ENCODE peak calls at places on chromosomes 11 and 22, in ten cellular contexts. N is mucosa of descending colon, R is fibroblast of mammary gland, Z is K562, D is thoracic aorta, M is dorsolateral prefrontal cortex, E is adrenal gland, L is coronary artery, H is IMR-90, U is AG10803. W is an unnamed sample.

GRCh38 chr11:34327804-34328631 is 29.8 kb downstream of the ABTB2 start:
- DNase-seq in N (no peak), R (no peak), Z (no peak), D (no peak), M (no peak), E (no peak), L (no peak), H (peak), U (peak), W (no peak)

GRCh38 chr11:106961518-106961917 is 56.8 kb downstream of the GUCY1A2 start:
- DNase-seq in N (no peak), R (peak), Z (no peak), D (no peak), M (no peak), E (no peak), L (no peak), H (peak), U (peak), W (peak)

GRCh38 chr22:33028191-33028700 is 29.9 kb downstream of the SYN3 start:
- DNase-seq in N (no peak), R (no peak), Z (no peak), D (no peak), M (no peak), E (no peak), L (no peak), H (no peak), U (no peak), W (no peak)

GRCh38 chr11:58524232-58525036 is 16.5 kb upstream of the OR5B21 start:
- DNase-seq in N (peak), R (peak), Z (peak), D (peak), M (no peak), E (peak), L (peak), H (peak), U (peak), W (peak)

GRCh38 chr11:75436806-75437205 is 3.8 kb upstream of the KLHL35 start:
- DNase-seq in N (no peak), R (no peak), Z (no peak), D (no peak), M (no peak), E (no peak), L (no peak), H (no peak), U (no peak), W (no peak)

GRCh38 chr22:38239101-38239761 is 33.6 kb downstream of the TMEM184B start:
- DNase-seq in N (no peak), R (peak), Z (no peak), D (peak), M (no peak), E (peak), L (peak), H (peak), U (peak), W (peak)

GRCh38 chr11:93489841-93490240 is 53.4 kb downstream of the SMCO4 start:
- DNase-seq in N (no peak), R (no peak), Z (no peak), D (no peak), M (no peak), E (no peak), L (no peak), H (no peak), U (no peak), W (no peak)

GRCh38 chr22:35489225-35489624 is 51.4 kb upstream of the RASD2 start:
- DNase-seq in N (no peak), R (no peak), Z (no peak), D (no peak), M (no peak), E (no peak), L (no peak), H (no peak), U (no peak), W (no peak)

GRCh38 chr11:117817213-117818035 is 7.1 kb downstream of the FXYD2 start:
- DNase-seq in N (peak), R (peak), Z (peak), D (peak), M (peak), E (peak), L (peak), H (peak), U (peak), W (peak)

GRCh38 chr11:102560555-102561011 is 30.0 kb upstream of the MMP7 start:
- DNase-seq in N (no peak), R (peak), Z (no peak), D (no peak), M (no peak), E (no peak), L (no peak), H (peak), U (peak), W (peak)

GRCh38 chr11:74783241-74783871 is 34.7 kb downstream of the RNF169 start:
- DNase-seq in N (peak), R (peak), Z (no peak), D (no peak), M (no peak), E (no peak), L (no peak), H (peak), U (peak), W (peak)

GRCh38 chr11:116808262-116809175 is 14.6 kb downstream of the APOA4 start:
- DNase-seq in N (peak), R (peak), Z (no peak), D (no peak), M (no peak), E (no peak), L (no peak), H (peak), U (peak), W (peak)

GRCh38 chr11:113705871-113706654 is at the start of gene TMPRSS5:
- DNase-seq in N (no peak), R (no peak), Z (no peak), D (no peak), M (peak), E (no peak), L (no peak), H (no peak), U (no peak), W (no peak)

GRCh38 chr22:35732116-35732515 is 14.4 kb downstream of the APOL5 start:
- DNase-seq in N (no peak), R (no peak), Z (no peak), D (no peak), M (no peak), E (no peak), L (no peak), H (no peak), U (no peak), W (no peak)

GRCh38 chr11:116454951-116455350 is 317.8 kb downstream of the BUD13 start:
- DNase-seq in N (no peak), R (no peak), Z (no peak), D (no peak), M (no peak), E (no peak), L (no peak), H (no peak), U (no peak), W (no peak)

GRCh38 chr22:29892315-29892714 is 9.3 kb downstream of the MTMR3 start:
- DNase-seq in N (no peak), R (no peak), Z (no peak), D (no peak), M (no peak), E (no peak), L (no peak), H (no peak), U (no peak), W (no peak)

GRCh38 chr11:31720225-31720624 is 90.9 kb downstream of the PAX6 start:
- DNase-seq in N (no peak), R (no peak), Z (no peak), D (no peak), M (no peak), E (no peak), L (no peak), H (no peak), U (no peak), W (no peak)

GRCh38 chr11:1200611-1201191 is 22.2 kb upstream of the MUC5B start:
- DNase-seq in N (no peak), R (no peak), Z (no peak), D (no peak), M (no peak), E (no peak), L (peak), H (no peak), U (no peak), W (no peak)

GRCh38 chr11:101442171-101442570 is 141.6 kb downstream of the TRPC6 start:
- DNase-seq in N (no peak), R (peak), Z (no peak), D (no peak), M (no peak), E (peak), L (no peak), H (peak), U (peak), W (peak)

GRCh38 chr11:129374993-129375721 is 491 bp upstream of the BARX2 start:
- DNase-seq in N (peak), R (no peak), Z (no peak), D (no peak), M (no peak), E (no peak), L (no peak), H (no peak), U (no peak), W (no peak)

GRCh38 chr11:91585035-91585801 is 639.4 kb upstream of the FAT3 start:
- DNase-seq in N (no peak), R (no peak), Z (no peak), D (no peak), M (no peak), E (no peak), L (no peak), H (no peak), U (no peak), W (no peak)

GRCh38 chr11:86484164-86484794 is 109.6 kb downstream of the CCDC81 start:
- DNase-seq in N (no peak), R (peak), Z (peak), D (peak), M (no peak), E (peak), L (peak), H (peak), U (peak), W (peak)

GRCh38 chr11:105582497-105582896 is 27.4 kb upstream of the GRIA4 start:
- DNase-seq in N (no peak), R (no peak), Z (no peak), D (no peak), M (no peak), E (no peak), L (no peak), H (no peak), U (no peak), W (peak)

GRCh38 chr11:105579111-105579510 is 30.8 kb upstream of the GRIA4 start:
- DNase-seq in N (no peak), R (no peak), Z (no peak), D (no peak), M (no peak), E (no peak), L (no peak), H (no peak), U (no peak), W (no peak)

GRCh38 chr11:105573091-105573490 is 36.8 kb upstream of the GRIA4 start:
- DNase-seq in N (no peak), R (no peak), Z (no peak), D (no peak), M (no peak), E (no peak), L (no peak), H (peak), U (no peak), W (peak)

GRCh38 chr11:105577645-105578044 is 32.2 kb upstream of the GRIA4 start:
- DNase-seq in N (no peak), R (no peak), Z (no peak), D (no peak), M (no peak), E (no peak), L (no peak), H (peak), U (no peak), W (peak)
- TF ChIP-seq CTCF in N (no peak), R (peak), Z (no peak), D (no peak), M (no peak), E (no peak), L (no peak), H (peak), U (no peak), W (peak)

GRCh38 chr22:20204821-20205220 is 54.0 kb upstream of the CCDC188 start:
- DNase-seq in N (no peak), R (no peak), Z (no peak), D (no peak), M (no peak), E (peak), L (no peak), H (no peak), U (no peak), W (no peak)

GRCh38 chr22:20205964-20206708 is 55.3 kb upstream of the CCDC188 start:
- DNase-seq in N (peak), R (peak), Z (peak), D (no peak), M (no peak), E (peak), L (no peak), H (peak), U (peak), W (peak)

GRCh38 chr22:20206709-20207215 is 55.9 kb upstream of the CCDC188 start:
- DNase-seq in N (peak), R (peak), Z (peak), D (no peak), M (no peak), E (no peak), L (no peak), H (peak), U (peak), W (peak)

GRCh38 chr22:20204281-20204680 is 53.4 kb upstream of the CCDC188 start:
- DNase-seq in N (no peak), R (no peak), Z (no peak), D (no peak), M (no peak), E (no peak), L (no peak), H (no peak), U (no peak), W (no peak)

DNA sequence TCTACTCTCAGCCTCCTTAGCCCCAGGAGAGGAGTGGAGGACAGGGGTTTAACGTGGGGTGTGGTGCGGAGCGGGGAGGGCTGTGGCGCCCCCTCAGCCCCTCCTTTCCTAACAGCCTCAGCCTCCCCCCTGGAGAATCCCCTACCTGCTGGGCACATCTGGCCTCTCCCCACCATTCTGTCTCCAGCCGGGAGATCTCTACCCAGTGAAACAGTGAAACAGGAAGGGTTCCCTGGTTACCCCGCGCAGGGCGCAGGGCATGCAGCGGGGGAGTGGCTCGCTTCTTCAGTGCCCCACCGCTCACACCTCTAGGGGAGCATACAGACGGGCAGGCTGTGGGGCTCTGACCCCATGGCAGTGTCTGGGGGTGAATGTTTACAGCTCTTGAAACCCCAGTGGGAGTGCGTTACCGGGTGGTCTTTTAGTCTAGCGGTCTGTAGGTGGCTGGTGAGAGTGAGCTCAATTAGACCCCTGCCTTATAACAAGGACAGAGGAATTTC is 54.7 kb upstream of the CCDC188 start:
- DNase-seq in N (no peak), R (no peak), Z (no peak), D (no peak), M (no peak), E (no peak), L (no peak), H (no peak), U (no peak), W (no peak)
- H3K4me3 ChIP-seq in N (no peak), R (no peak), Z (no peak), D (no peak), M (no peak), E (no peak), L (peak), H (no peak), U (no peak), W (no peak)

DNA sequence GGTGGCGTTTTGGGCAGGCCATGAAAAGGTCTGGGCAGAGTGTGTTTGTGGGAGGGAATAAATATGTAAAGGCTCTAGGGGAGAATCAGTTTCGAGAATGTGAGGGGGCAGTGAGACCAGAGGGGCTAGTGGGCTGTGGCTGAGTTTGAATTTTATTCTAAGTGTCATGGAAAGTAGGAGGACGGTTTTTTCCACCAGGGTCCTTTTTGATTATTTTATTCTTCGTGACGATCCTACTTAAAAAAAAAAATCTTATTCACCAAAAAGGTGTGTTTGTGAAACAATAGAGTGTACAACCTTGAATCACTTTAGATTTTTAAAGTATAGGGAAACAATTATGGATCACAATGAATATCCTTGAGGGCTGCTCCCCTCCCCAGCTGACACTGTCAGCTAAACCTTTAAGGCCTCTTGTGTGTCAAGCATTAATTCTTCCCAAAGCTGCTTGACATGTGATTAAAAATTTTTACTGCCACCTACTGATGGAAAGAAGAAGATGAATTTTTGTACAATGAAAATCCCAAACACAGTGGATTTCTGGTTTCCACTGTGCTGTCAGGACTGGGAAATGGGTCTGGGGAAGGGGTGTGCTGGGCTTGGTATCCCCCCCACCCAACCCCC is 107.5 kb upstream of the OR4B1 start:
- DNase-seq in N (no peak), R (peak), Z (peak), D (no peak), M (no peak), E (no peak), L (peak), H (peak), U (peak), W (peak)
- TF ChIP-seq CTCF in N (no peak), R (peak), Z (peak), D (peak), M (peak), E (peak), L (no peak), H (peak), U (peak), W (peak)

DNA sequence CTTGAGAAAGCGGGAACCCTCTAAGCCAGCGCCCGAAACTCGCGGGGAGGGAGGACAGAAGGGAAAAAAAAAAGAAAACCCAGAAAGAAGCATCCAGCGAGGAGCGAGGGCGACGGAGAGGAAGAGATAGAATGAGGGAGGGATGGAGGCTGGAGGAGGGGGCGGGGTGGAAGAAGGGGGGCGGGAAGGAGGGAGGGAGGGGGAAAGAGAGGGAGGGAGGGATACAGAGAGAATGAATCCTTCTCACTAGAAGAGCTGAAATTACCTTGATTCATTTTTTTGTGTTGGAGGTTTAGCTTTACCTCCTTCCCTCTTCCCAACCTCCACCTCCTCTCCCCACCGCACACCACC is 19.3 kb upstream of the BDNF start:
- DNase-seq in N (no peak), R (no peak), Z (no peak), D (no peak), M (no peak), E (no peak), L (no peak), H (no peak), U (no peak), W (no peak)
- H3K4me3 ChIP-seq in N (no peak), R (peak), Z (no peak), D (peak), M (peak), E (no peak), L (peak), H (peak), U (peak), W (peak)

GRCh38 chr11:12083380-12083779 is 27.0 kb upstream of the MICAL2 start:
- DNase-seq in N (no peak), R (no peak), Z (peak), D (no peak), M (no peak), E (no peak), L (no peak), H (no peak), U (no peak), W (no peak)

GRCh38 chr11:12086271-12087074 is 23.9 kb upstream of the MICAL2 start:
- DNase-seq in N (peak), R (peak), Z (no peak), D (peak), M (no peak), E (peak), L (peak), H (peak), U (peak), W (peak)

GRCh38 chr11:12087075-12087775 is 23.2 kb upstream of the MICAL2 start:
- DNase-seq in N (peak), R (peak), Z (no peak), D (no peak), M (no peak), E (no peak), L (no peak), H (peak), U (peak), W (peak)

GRCh38 chr11:12084191-12084717 is 26.1 kb upstream of the MICAL2 start:
- DNase-seq in N (no peak), R (no peak), Z (no peak), D (no peak), M (no peak), E (no peak), L (no peak), H (no peak), U (no peak), W (peak)

DNA sequence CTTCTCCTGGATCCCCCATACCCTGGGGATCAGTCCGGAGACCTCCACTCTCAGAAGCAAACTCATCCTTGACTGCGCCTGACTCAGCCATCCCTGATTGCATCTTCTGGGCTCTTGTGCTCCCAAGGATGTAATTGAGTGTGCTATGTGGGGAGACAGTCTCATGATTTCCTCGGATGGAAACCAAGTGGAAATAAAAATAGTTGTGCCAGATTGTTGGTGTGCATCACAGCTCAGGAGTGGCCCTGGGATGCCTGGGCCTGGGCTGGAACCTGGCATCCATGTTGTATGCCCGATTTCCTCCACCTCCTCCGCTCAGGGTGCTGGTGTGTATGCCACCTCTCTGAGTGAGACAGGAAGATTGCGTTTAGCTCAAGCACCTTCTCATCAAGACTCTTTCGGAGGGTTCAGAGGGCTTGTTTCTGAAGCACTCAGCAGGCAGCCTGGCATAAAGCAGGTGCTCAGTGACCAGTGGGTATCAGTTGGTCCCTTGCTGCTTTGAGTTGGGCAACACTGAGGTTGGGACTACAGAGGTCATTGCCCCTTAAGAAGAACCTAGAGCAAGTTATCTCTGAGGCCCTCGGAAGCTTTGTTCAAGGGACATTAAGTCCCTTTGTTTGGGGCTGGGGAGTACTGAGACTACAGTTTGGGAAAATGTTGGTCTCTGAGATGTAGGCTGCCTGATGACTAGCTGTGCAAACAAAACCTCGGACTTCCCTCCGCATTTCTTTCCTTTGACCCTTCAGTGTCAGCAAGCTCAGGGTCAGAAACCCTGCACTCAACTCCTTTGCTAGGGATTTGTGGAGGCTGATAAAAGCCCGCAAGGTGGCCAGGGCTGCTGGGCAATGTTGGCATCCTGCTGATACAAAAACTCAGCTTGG is 24.8 kb upstream of the MICAL2 start:
- DNase-seq in N (no peak), R (peak), Z (no peak), D (no peak), M (no peak), E (no peak), L (no peak), H (peak), U (peak), W (peak)
- TF ChIP-seq CTCF in N (no peak), R (no peak), Z (no peak), D (no peak), M (no peak), E (no peak), L (no peak), H (no peak), U (no peak), W (no peak)

GRCh38 chr11:121551463-121551862 is 98.7 kb upstream of the SORL1-AS1 start:
- DNase-seq in N (no peak), R (no peak), Z (no peak), D (no peak), M (no peak), E (no peak), L (no peak), H (no peak), U (no peak), W (no peak)
- H3K4me3 ChIP-seq in N (no peak), R (no peak), Z (no peak), D (no peak), M (no peak), E (no peak), L (no peak), H (no peak), U (no peak), W (no peak)